ENCODE peak calls at places on chromosomes 12 and 14, in four cellular contexts. V, Y, B and G are unnamed samples.

GRCh38 chr12:92625639-92626310 is 77.0 kb upstream of the PLEKHG7 start:
- DNase-seq in B (no peak), V (no peak), Y (no peak), G (no peak)

GRCh38 chr14:91891721-91892220 is 24.4 kb upstream of the TC2N start:
- DNase-seq in B (no peak), Y (no peak), V (no peak), G (no peak)

GRCh38 chr12:65494537-65494936 is 216.1 kb downstream of the MSRB3 start:
- DNase-seq in Y (no peak), V (no peak), B (no peak), G (no peak)

GRCh38 chr12:65389436-65389835 is 111.0 kb downstream of the MSRB3 start:
- DNase-seq in B (no peak), Y (no peak), V (no peak), G (no peak)

GRCh38 chr14:80787876-80788275 is 153.7 kb downstream of the CEP128 start:
- DNase-seq in V (no peak), B (no peak), Y (no peak), G (no peak)

GRCh38 chr12:122022393-122023338 is 982 bp downstream of the BCL7A start:
- DNase-seq in V (peak), B (peak), Y (no peak), G (no peak)

GRCh38 chr12:116592731-116593130 is 33.5 kb downstream of the MAP1LC3B2 start:
- DNase-seq in V (no peak), Y (no peak), B (no peak), G (no peak)

GRCh38 chr12:66137937-66138336 is 7.4 kb upstream of the LLPH start:
- DNase-seq in B (no peak), V (no peak), Y (no peak), G (no peak)

GRCh38 chr12:80195143-80195726 is 95.9 kb downstream of the OTOGL start:
- DNase-seq in Y (no peak), V (peak), B (peak), G (no peak)

GRCh38 chr14:87575378-87575777 is 417.6 kb downstream of the GALC start:
- DNase-seq in B (no peak), V (no peak), Y (no peak), G (no peak)

GRCh38 chr14:75859746-75860145 is 122.0 kb downstream of the TGFB3 start:
- DNase-seq in Y (no peak), B (no peak), V (no peak), G (no peak)

GRCh38 chr12:104423273-104423672 is 33.5 kb upstream of the CHST11 start:
- DNase-seq in B (no peak), Y (no peak), V (no peak), G (no peak)

GRCh38 chr12:3772380-3772779 is 19.5 kb upstream of the CRACR2A start:
- DNase-seq in V (no peak), Y (no peak), B (no peak), G (no peak)

GRCh38 chr14:104443391-104444158 is 136.0 kb upstream of the C14orf180 start:
- DNase-seq in B (no peak), Y (peak), V (peak), G (no peak)

GRCh38 chr12:76611533-76611932 is 52.0 kb upstream of the OSBPL8 start:
- DNase-seq in V (no peak), Y (no peak), B (no peak), G (no peak)

GRCh38 chr12:116202433-116202832 is 75.1 kb downstream of the MED13L start:
- DNase-seq in V (peak), B (no peak), Y (no peak), G (no peak)

GRCh38 chr14:79320561-79320960 is 890.7 kb downstream of the DIO2 start:
- DNase-seq in V (no peak), Y (no peak), B (no peak), G (no peak)

GRCh38 chr12:91219511-91219910 is 36.9 kb upstream of the DCN start:
- DNase-seq in V (no peak), B (no peak), Y (no peak), G (no peak)

GRCh38 chr12:113103756-113104450 is 31.7 kb downstream of the RASAL1 start:
- DNase-seq in Y (no peak), V (peak), B (no peak), G (no peak)
- TF ChIP-seq CTCF in Y (no peak), V (peak), B (no peak), G (no peak)

GRCh38 chr14:22549981-22550670 is 38.9 kb downstream of the DAD1 start:
- DNase-seq in B (no peak), Y (no peak), V (peak), G (no peak)
- TF ChIP-seq CTCF in B (no peak), Y (no peak), V (no peak), G (no peak)

GRCh38 chr12:6095269-6095668 is 29.2 kb downstream of the VWF start:
- DNase-seq in V (no peak), B (no peak), Y (no peak), G (no peak)

GRCh38 chr12:6091786-6092566 is 32.5 kb downstream of the VWF start:
- DNase-seq in Y (no peak), V (no peak), B (no peak), G (no peak)

GRCh38 chr12:6093764-6094163 is 30.7 kb downstream of the VWF start:
- DNase-seq in V (no peak), B (no peak), Y (no peak), G (no peak)

GRCh38 chr12:6090786-6091185 is 33.7 kb downstream of the VWF start:
- DNase-seq in Y (no peak), V (no peak), B (no peak), G (no peak)

DNA sequence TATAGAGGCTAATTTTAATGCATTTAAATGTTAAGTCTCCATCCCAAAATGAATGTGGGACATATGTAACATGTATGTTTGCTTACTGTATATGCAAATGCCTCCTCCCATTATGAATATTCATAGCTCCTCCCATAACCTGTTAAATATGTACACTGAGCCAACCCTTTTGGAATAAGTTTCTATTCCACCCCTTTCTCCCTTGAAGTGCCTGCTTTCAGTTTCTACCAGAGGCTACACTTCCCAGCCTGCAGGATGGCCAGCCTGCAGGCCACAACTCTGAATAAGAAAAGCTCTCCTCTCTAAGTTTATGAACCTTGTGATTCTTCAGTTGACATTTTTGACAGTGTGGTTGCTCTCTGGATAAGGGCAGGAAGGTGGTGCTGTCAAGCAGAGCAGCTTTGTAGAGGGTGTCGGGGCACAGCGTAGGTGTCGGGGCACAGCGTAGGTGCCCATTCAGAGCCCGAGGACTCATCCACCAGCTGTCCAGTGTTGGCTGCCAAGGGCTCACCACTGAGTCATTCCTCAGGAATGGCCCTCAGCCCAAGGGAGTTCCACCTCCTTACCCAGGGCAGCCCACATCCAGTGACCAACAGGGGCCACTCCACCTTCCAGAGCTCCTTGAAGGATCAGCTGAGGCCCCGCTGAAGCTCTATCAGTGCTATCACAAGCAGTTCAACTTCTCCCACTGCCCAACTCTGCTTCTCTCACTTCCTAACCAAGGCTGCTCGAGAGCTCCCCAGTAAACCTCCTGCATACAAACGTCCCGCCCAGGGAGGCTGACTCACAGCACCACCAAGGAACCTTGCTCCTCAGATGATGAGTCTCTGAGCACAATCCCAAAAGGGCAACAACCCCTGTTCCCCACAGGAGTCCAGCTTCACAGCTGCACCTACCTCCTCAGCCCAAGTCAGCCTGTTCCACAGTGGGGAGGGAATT is 31.4 kb downstream of the VWF start:
- DNase-seq in V (no peak), Y (no peak), B (no peak), G (no peak)
- TF ChIP-seq CTCF in V (no peak), Y (no peak), B (no peak), G (no peak)

GRCh38 chr14:51457858-51458562 is 193.7 kb upstream of the FRMD6 start:
- DNase-seq in B (no peak), Y (no peak), V (no peak), G (no peak)

GRCh38 chr14:51462182-51462581 is 189.5 kb upstream of the FRMD6 start:
- DNase-seq in Y (no peak), B (no peak), V (no peak), G (no peak)

GRCh38 chr14:51458563-51458955 is 193.2 kb upstream of the FRMD6 start:
- DNase-seq in Y (no peak), B (no peak), V (no peak), G (no peak)

GRCh38 chr14:51462706-51463105 is 189.0 kb upstream of the FRMD6 start:
- DNase-seq in V (no peak), B (no peak), Y (no peak), G (no peak)

DNA sequence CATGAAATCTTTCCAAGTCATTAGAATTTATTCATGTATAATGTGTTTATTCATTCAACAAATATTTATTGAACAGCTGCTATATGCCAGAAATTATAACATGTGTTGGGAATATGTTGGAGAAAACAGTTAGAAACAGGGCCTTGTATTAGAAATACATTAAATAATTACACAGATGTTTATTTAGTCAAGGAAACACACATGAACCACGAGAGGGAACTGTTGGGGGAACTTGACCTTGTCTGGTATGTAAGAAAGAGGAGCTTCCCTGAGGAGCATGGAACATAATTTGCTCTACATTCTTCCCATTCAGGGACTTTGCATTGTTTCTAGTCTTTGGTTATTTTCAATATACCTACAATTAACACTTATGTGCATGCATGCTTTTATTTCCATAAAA is 191.7 kb upstream of the FRMD6 start:
- DNase-seq in B (no peak), V (no peak), Y (no peak), G (no peak)
- TF ChIP-seq CTCF in B (no peak), V (no peak), Y (no peak), G (no peak)

GRCh38 chr12:52007982-52008510 is 1.3 kb downstream of the TAMALIN start:
- DNase-seq in Y (no peak), V (no peak), B (no peak), G (no peak)

GRCh38 chr12:52009081-52009751 is 2.5 kb downstream of the TAMALIN start:
- DNase-seq in B (no peak), V (no peak), Y (no peak), G (no peak)

GRCh38 chr12:52011602-52012214 is 5.0 kb downstream of the TAMALIN start:
- DNase-seq in Y (no peak), V (no peak), B (no peak), G (no peak)

GRCh38 chr12:52010692-52011601 is 4.2 kb downstream of the TAMALIN start:
- DNase-seq in B (no peak), Y (no peak), V (no peak), G (no peak)

GRCh38 chr12:52010152-52010622 is 3.4 kb downstream of the TAMALIN start:
- DNase-seq in V (peak), Y (peak), B (peak), G (no peak)
- TF ChIP-seq CTCF in V (no peak), Y (no peak), B (no peak), G (no peak)